ENCODE peak calls at places on chromosomes 4 and X, in four cellular contexts. N is WTC11, T is K562, Q is HepG2. G is an unnamed sample.

GRCh38 chr4:97987019-97987648 is 156.1 kb downstream of the STPG2 start:
- DNase-seq in N (no peak), T (no peak), Q (peak; percentile 4), G (peak; percentile 1)

GRCh38 chr4:110287130-110287529 is 88.7 kb upstream of the ELOVL6 start:
- DNase-seq in N (no peak), T (no peak), Q (no peak), G (no peak)

GRCh38 chrX:3252744-3253143 is 93.7 kb downstream of the MXRA5 start:
- DNase-seq in N (no peak), T (no peak), Q (no peak), G (no peak)

GRCh38 chrX:40170830-40171512 is 73.2 kb upstream of the BCOR start:
- DNase-seq in N (peak; percentile 23), T (no peak), Q (no peak), G (no peak)

GRCh38 chr4:138749303-138749702 is 266.3 kb upstream of the NOCT start:
- DNase-seq in N (no peak), T (no peak), Q (no peak), G (no peak)

GRCh38 chr4:177339794-177340374 is 30.2 kb downstream of the NEIL3 start:
- DNase-seq in N (no peak), T (no peak), Q (peak; percentile 29), G (peak; percentile 26)

GRCh38 chrX:78997870-78998558 is 52.8 kb downstream of the P2RY10 start:
- DNase-seq in N (peak; percentile 10), T (no peak), Q (no peak), G (no peak)

GRCh38 chr4:114598191-114599121 is at the start of gene UGT8:
- DNase-seq in N (peak; percentile 80), T (peak; percentile 49), Q (no peak), G (peak; percentile 5)

GRCh38 chr4:40573593-40574311 is 55.9 kb downstream of the RBM47 start:
- DNase-seq in N (no peak), T (no peak), Q (no peak), G (no peak)

GRCh38 chr4:94420356-94420755 is 31.4 kb upstream of the PDLIM5 start:
- DNase-seq in N (no peak), T (no peak), Q (no peak), G (no peak)

GRCh38 chr4:13970349-13970748 is 342.8 kb upstream of the BOD1L1 start:
- DNase-seq in N (no peak), T (no peak), Q (no peak), G (no peak)

GRCh38 chr4:38426532-38426931 is 237.5 kb upstream of the KLF3 start:
- DNase-seq in N (no peak), T (no peak), Q (no peak), G (no peak)

GRCh38 chr4:152028131-152028530 is 267.3 kb upstream of the GATB start:
- DNase-seq in N (no peak), T (no peak), Q (no peak), G (no peak)

DNA sequence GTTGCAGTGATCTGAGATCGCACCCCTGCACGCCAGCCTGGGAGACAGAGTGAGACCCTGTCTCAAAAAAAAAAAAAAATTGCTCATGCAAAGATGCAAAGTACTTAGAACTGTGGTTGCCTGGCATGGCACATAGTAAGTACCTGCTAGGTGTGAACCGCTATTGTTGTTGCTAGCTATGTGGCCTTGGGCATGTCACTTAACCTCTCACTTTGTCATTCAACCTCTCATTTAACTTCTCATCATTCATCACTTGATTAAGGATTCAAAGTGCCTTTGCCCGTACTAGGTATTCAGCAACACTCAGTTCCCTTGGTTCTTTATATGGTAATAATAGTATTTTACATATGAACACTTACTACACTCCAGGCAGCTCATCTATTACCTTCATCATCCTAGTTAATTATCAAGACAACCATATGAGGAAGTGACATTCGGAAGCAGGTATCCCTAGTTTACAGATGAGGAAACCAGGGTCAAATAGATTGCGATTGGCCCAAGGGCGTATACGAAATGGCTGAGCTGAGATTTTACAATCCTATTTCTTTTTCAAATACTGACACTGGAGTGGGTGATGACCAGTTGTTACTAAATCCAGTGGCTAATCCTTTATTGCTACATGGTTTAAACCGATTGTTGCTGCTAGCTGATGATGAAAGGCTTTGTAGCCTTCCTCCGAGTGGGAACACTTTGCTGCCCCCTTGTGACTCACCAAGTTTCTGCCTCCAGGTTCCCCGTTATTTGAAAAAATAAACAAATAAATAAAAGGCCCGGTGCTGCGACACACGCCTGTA is 28.8 kb upstream of the SOWAHD start:
- DNase-seq in N (peak; percentile 59), T (peak; percentile 31), Q (peak; percentile 55), G (peak; percentile 46)
- TF ChIP-seq NR3C1 in N (no peak), T (no peak), Q (no peak), G (no peak)

DNA sequence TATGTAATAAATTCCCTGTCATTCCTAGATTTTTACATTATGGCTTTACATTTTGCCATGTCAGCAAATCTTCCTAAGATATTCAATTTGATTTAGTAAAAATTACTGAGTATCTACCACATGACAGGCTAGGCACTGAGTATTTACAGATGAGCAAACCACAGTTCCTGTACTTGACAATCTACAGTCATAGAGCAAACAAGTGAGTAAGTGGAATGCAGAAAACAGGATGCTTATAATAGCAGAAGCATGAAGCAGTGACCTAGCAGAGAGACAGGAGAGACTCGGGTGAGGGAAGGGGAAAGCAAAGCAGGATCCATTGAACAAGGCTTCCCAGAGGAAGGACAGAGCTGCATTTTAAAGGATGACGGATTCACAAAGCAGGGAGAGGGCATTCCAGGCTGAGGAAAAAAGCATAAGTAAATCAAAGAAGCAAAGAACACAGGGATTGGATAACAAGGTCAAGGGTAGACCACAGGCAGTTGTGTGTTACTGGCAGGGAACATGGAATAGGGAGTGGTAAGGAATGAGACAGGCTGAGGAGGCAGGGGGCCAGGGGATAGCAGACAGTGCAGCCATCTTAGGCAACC is 124.7 kb upstream of the C1QTNF7 start:
- DNase-seq in N (no peak), T (no peak), Q (peak; percentile 64), G (peak; percentile 11)
- TF ChIP-seq NR3C1 in N (no peak), T (no peak), Q (no peak), G (no peak)

DNA sequence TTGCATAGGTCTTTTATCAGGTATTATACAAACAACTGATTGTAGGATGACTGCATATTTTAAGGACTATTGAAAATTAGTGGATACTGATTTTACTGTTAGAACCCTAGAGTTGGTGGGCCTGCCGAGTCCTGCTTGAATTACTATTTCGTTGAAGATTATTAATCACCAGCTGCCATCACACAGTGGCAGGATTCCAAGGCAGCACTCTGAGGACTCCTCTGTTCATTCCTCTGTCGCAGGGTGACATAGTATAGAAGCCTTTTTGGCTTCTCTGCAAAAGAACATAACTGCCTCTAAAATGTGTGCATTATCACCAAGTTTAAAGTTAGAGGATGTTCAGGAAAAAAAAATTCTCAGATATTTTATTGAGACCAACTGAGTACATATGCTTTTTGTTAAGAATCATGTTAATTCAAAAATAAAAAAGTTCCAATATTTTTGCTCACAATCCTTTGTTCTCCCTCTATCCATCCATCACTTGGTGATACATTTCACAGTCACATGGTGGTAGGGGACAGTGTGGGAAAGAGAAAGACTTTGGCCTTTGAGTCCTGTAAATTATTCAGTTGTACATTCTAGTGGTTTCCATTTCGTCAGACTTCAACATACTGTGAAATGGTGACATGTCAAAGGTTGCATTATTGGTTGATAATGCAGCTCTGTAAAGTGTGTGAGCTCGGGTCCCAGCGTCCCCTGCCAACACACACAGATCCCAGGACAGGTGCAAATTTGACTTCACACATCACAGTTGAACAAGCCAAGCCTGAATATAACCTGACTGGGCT is 332.5 kb downstream of the GRID2 start:
- DNase-seq in N (no peak), T (no peak), Q (no peak), G (no peak)
- TF ChIP-seq NR3C1 in N (no peak), T (no peak), Q (no peak), G (no peak)

DNA sequence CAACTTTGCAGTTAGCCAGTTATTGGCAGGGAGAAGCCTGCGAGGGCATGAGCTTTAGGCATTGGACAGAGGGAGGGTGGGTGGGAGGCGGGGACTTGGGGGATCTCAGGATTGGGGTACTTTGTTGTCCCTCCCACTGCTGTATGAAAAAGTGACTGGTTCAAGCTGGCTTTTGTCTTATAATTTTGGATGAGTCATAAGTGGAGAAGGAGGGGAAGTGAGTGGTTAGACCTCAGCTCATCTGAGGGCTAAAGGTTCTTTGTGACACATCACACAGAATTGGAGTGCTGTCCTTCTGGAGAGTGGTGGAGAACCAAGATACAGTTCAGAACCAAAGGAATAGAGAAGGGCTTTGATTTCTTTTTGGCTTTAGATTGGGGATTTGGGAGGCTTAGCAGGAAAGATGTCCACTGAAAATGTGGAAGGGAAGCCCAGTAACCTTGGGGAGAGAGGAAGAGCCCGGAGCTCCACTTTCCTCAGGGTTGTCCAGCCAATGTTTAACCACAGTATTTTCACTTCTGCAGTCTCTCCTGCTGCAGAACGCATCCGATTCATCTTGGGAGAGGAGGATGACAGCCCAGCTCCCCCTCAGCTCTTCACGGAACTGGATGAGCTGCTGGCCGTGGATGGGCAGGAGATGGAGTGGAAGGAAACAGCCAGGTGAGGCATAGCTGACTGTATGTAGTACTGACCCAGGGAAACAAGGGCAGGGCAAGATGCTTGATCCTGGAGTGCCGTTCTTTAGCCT is at the start of gene SLC4A4:
- DNase-seq in N (no peak), T (no peak), Q (no peak), G (peak; percentile 0)
- TF ChIP-seq NR3C1 in N (no peak), T (no peak), Q (no peak), G (no peak)

GRCh38 chr4:111923786-111924185 is 221.5 kb upstream of the FAM241A start:
- DNase-seq in N (no peak), T (no peak), Q (no peak), G (no peak)
- TF ChIP-seq NR3C1 in N (no peak), T (no peak), Q (no peak), G (no peak)